ENCODE peak calls at places on chromosomes 6 and 20, in five cellular contexts. H is suprapubic skin; D is IMR-90; R is CD8-positive, alpha-beta memory T cell; F is neural progenitor cell. Q is an unnamed sample.

GRCh38 chr6:124743420-124743819 is 218.8 kb upstream of the RNF217 start:
- DNase-seq in H (no peak), D (no peak), R (no peak), F (no peak), Q (no peak)

GRCh38 chr20:51532577-51533191 is 9.8 kb downstream of the NFATC2 start:
- DNase-seq in H (no peak), D (peak; percentile 45), R (peak; percentile 73), F (no peak), Q (no peak)

GRCh38 chr6:12605888-12606345 is 110.7 kb upstream of the PHACTR1 start:
- DNase-seq in H (no peak), D (peak; percentile 75), R (no peak), F (peak; percentile 85), Q (peak; percentile 22)

GRCh38 chr6:40348591-40348990 is 238.6 kb downstream of the LRFN2 start:
- DNase-seq in H (peak; percentile 18), D (no peak), R (no peak), F (no peak), Q (peak; percentile 35)

GRCh38 chr6:130810307-130811030 is 16.7 kb upstream of the SMLR1 start:
- DNase-seq in H (no peak), D (peak; percentile 50), R (no peak), F (peak; percentile 9), Q (peak; percentile 15)

GRCh38 chr20:63286781-63287696 is 5.9 kb upstream of the COL20A1 start:
- DNase-seq in H (no peak), D (no peak), R (no peak), F (no peak), Q (no peak)

GRCh38 chr20:52948491-52948890 is 23.7 kb upstream of the TSHZ2 start:
- DNase-seq in H (no peak), D (no peak), R (no peak), F (no peak), Q (no peak)

GRCh38 chr6:161393839-161394364 is 120.0 kb upstream of the AGPAT4 start:
- DNase-seq in H (no peak), D (peak; percentile 90), R (peak; percentile 72), F (peak; percentile 76), Q (peak; percentile 94)

GRCh38 chr20:36407196-36407733 is 101.1 kb downstream of the DLGAP4 start:
- DNase-seq in H (no peak), D (peak; percentile 24), R (no peak), F (no peak), Q (no peak)

GRCh38 chr6:159217595-159218275 is 48.5 kb downstream of the FNDC1 start:
- DNase-seq in H (no peak), D (peak; percentile 21), R (no peak), F (peak; percentile 82), Q (peak; percentile 8)

GRCh38 chr20:33539129-33539528 is 49.2 kb downstream of the CBFA2T2 start:
- DNase-seq in H (no peak), D (peak; percentile 91), R (no peak), F (no peak), Q (no peak)

GRCh38 chr20:32411955-32412706 is 54.0 kb downstream of the ASXL1 start:
- DNase-seq in H (no peak), D (no peak), R (no peak), F (no peak), Q (no peak)

GRCh38 chr20:2236266-2236665 is 59.5 kb upstream of the TGM3 start:
- DNase-seq in H (no peak), D (peak; percentile 20), R (no peak), F (no peak), Q (no peak)

GRCh38 chr6:28167068-28167467 is 25.4 kb downstream of the ZKSCAN8 start:
- DNase-seq in H (no peak), D (peak; percentile 92), R (no peak), F (no peak), Q (no peak)

GRCh38 chr6:26184492-26184891 is 97.3 kb downstream of the HFE start:
- DNase-seq in H (no peak), D (no peak), R (no peak), F (no peak), Q (no peak)

GRCh38 chr20:44600758-44601562 is 18.6 kb downstream of the PKIG start:
- DNase-seq in H (no peak), D (peak; percentile 47), R (no peak), F (no peak), Q (no peak)

GRCh38 chr20:58071991-58072390 is 156.5 kb downstream of the ANKRD60 start:
- DNase-seq in H (no peak), D (no peak), R (no peak), F (no peak), Q (peak; percentile 96)

GRCh38 chr20:45779011-45779915 is 12.4 kb downstream of the WFDC3 start:
- DNase-seq in H (peak; percentile 95), D (peak; percentile 100), R (no peak), F (no peak), Q (peak; percentile 90)

GRCh38 chr6:37756141-37756540 is 58.5 kb upstream of the MDGA1 start:
- DNase-seq in H (no peak), D (no peak), R (no peak), F (no peak), Q (no peak)

GRCh38 chr6:3801960-3802359 is 47.2 kb upstream of the FAM50B start:
- DNase-seq in H (no peak), D (no peak), R (no peak), F (no peak), Q (no peak)

GRCh38 chr6:13215390-13215789 is 112.9 kb downstream of the TBC1D7 start:
- DNase-seq in H (no peak), D (no peak), R (no peak), F (no peak), Q (no peak)

GRCh38 chr6:80010296-80010695 is 5.8 kb downstream of the TTK start:
- DNase-seq in H (no peak), D (no peak), R (no peak), F (no peak), Q (no peak)

GRCh38 chr6:114989279-114989964 is 646.6 kb upstream of the HS3ST5 start:
- DNase-seq in H (no peak), D (no peak), R (peak; percentile 57), F (no peak), Q (no peak)

GRCh38 chr6:131400054-131400781 is 172.8 kb upstream of the ARG1 start:
- DNase-seq in H (no peak), D (peak; percentile 67), R (no peak), F (no peak), Q (no peak)

GRCh38 chr6:25831532-25832306 is at the start of gene SLC17A1:
- DNase-seq in H (no peak), D (no peak), R (no peak), F (no peak), Q (no peak)

GRCh38 chr20:8144282-8145245 is 12.5 kb downstream of the PLCB1 start:
- DNase-seq in H (no peak), D (peak; percentile 89), R (no peak), F (no peak), Q (peak; percentile 9)

GRCh38 chr20:9258891-9259290 is 190.0 kb downstream of the PLCB4 start:
- DNase-seq in H (no peak), D (no peak), R (no peak), F (no peak), Q (no peak)

GRCh38 chr20:9260027-9260426 is 191.1 kb downstream of the PLCB4 start:
- DNase-seq in H (no peak), D (no peak), R (no peak), F (no peak), Q (no peak)

GRCh38 chr20:9255171-9255570 is 186.3 kb downstream of the PLCB4 start:
- DNase-seq in H (no peak), D (no peak), R (no peak), F (peak; percentile 86), Q (no peak)

GRCh38 chr20:9253140-9253539 is 184.3 kb downstream of the PLCB4 start:
- DNase-seq in H (no peak), D (no peak), R (no peak), F (no peak), Q (no peak)

GRCh38 chr20:9256359-9256758 is 187.5 kb downstream of the PLCB4 start:
- DNase-seq in H (no peak), D (no peak), R (no peak), F (no peak), Q (no peak)
- H3K27ac ChIP-seq in H (no peak overlapping the region), D (no peak overlapping the region), R (no peak overlapping the region), F (no peak overlapping the region), Q (no peak overlapping the region)

DNA sequence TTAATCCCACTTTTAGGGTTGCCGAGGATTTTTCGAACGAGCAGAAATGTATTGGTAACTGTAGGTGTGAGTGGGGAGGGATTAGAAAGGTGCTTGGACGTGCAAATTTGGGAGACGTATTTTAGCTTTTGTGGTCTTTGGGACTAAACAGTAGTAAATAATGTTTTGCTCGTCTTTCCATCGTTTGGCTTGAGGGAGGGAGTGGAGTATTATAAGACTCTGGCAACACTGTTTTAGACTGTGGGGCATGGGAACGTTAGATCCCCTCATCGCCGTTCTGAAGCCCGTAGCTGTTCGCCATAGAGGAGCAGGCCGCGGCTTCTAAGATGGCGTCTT is 2.8 kb downstream of the BRD2 start:
- DNase-seq in H (no peak), D (no peak), R (no peak), F (no peak), Q (no peak)
- H3K36me3 ChIP-seq in H (peaks cover 26% of the 10 kb centered on the region), D (peaks cover 27% of the 10 kb centered on the region), R (peaks cover 24% of the 10 kb centered on the region), F (peaks cover 15% of the 10 kb centered on the region), Q (peaks cover 53% of the 10 kb centered on the region)

GRCh38 chr6:156773935-156774871 is 3.0 kb upstream of the ARID1B start:
- DNase-seq in H (no peak), D (no peak), R (no peak), F (peak; percentile 65), Q (no peak)
- H3K27ac ChIP-seq in H (peak overlapping the region; percentile 24), D (no peak overlapping the region), R (no peak overlapping the region), F (no peak overlapping the region), Q (no peak overlapping the region)

DNA sequence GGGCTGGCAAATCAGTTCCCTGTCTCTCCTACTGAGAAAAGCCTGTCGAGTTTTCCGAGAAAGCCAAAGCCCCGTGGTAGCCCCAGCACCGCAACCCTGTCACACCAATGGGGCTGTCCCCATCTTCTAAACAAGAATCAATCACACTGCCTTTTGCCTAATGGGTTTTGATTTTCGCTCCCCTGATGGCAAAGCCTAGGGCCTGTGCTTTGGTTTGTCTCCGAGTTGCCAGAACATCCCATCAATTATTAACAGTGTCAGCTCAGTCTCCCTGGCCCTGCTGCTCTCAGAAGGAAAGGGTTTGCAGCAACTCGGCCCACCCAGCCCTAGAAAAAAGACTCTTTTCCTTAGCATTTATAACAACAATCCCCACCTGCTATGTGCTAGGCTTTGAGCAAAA is 4.2 kb downstream of the KCNB1 start:
- DNase-seq in H (no peak), D (no peak), R (no peak), F (no peak), Q (no peak)
- H3K36me3 ChIP-seq in H (no peaks in the 10 kb centered on the region), D (no peaks in the 10 kb centered on the region), R (no peaks in the 10 kb centered on the region), F (no peaks in the 10 kb centered on the region), Q (no peaks in the 10 kb centered on the region)

DNA sequence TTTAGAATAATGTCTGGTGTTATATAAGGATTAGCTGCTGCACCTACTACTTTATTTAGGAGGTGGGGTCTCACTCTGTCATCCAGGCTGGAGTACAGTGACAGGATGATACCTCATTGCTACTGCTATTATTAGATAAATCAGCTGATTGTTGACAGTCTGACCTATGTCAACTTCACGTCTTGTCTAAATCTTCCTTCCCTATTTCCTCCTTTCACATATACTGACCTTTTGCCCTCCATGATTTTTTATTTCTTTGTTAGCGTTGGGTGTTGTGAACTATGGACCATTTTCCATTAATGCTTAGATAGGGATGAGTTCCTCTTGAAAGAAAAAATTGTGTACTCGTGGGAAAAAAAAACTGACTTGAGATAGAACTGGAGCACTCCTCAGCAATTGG is 109.9 kb upstream of the BEND6 start:
- DNase-seq in H (no peak), D (no peak), R (no peak), F (no peak), Q (no peak)
- H3K27ac ChIP-seq in H (no peak overlapping the region), D (no peak overlapping the region), R (no peak overlapping the region), F (no peak overlapping the region), Q (no peak overlapping the region)

GRCh38 chr20:5569021-5569420 is 181.2 kb upstream of the SHLD1 start:
- DNase-seq in H (no peak), D (peak; percentile 59), R (peak; percentile 52), F (no peak), Q (peak; percentile 55)
- H3K36me3 ChIP-seq in H (peaks cover 65% of the 10 kb centered on the region), D (peaks cover 59% of the 10 kb centered on the region), R (peaks cover 30% of the 10 kb centered on the region), F (peaks cover 13% of the 10 kb centered on the region), Q (peaks cover 70% of the 10 kb centered on the region)